ENCODE peak calls at places on chromosomes 4 and X, in nine cellular contexts. One of them, this sample, is unnamed.

GRCh38 chr4:127782275-127783025 is at the start of gene HSPA4L:
- DNase-seq in cardiac muscle cell: peak
- DNase-seq in brain microvascular endothelial cell: peak
- DNase-seq in substantia nigra: peak
- DNase-seq in adrenal gland: peak
- DNase-seq in A549: peak
- DNase-seq in mesenchymal stem cell: peak
- DNase-seq in lower lobe of right lung: peak
- DNase-seq in PC-9: peak
- DNase-seq in this sample: peak

GRCh38 chr4:111988514-111988913 is 156.7 kb upstream of the FAM241A start:
- DNase-seq in cardiac muscle cell: no peak
- DNase-seq in brain microvascular endothelial cell: no peak
- DNase-seq in substantia nigra: no peak
- DNase-seq in adrenal gland: no peak
- DNase-seq in A549: no peak
- DNase-seq in mesenchymal stem cell: no peak
- DNase-seq in lower lobe of right lung: no peak
- DNase-seq in PC-9: no peak
- DNase-seq in this sample: no peak

GRCh38 chr4:20251796-20252655 is at the start of gene SLIT2:
- DNase-seq in cardiac muscle cell: peak
- DNase-seq in brain microvascular endothelial cell: peak
- DNase-seq in substantia nigra: peak
- DNase-seq in adrenal gland: peak
- DNase-seq in A549: peak
- DNase-seq in mesenchymal stem cell: peak
- DNase-seq in lower lobe of right lung: peak
- DNase-seq in PC-9: no peak
- DNase-seq in this sample: peak

GRCh38 chrX:53435997-53436396 is 1.8 kb upstream of the HSD17B10 start:
- DNase-seq in cardiac muscle cell: peak
- DNase-seq in brain microvascular endothelial cell: peak
- DNase-seq in substantia nigra: no peak
- DNase-seq in adrenal gland: peak
- DNase-seq in A549: peak
- DNase-seq in mesenchymal stem cell: peak
- DNase-seq in lower lobe of right lung: peak
- DNase-seq in PC-9: peak
- DNase-seq in this sample: peak

GRCh38 chrX:17535229-17535628 is 160.2 kb downstream of the NHS start:
- DNase-seq in cardiac muscle cell: peak
- DNase-seq in brain microvascular endothelial cell: no peak
- DNase-seq in substantia nigra: no peak
- DNase-seq in adrenal gland: peak
- DNase-seq in A549: no peak
- DNase-seq in mesenchymal stem cell: no peak
- DNase-seq in lower lobe of right lung: no peak
- DNase-seq in PC-9: no peak
- DNase-seq in this sample: peak

GRCh38 chr4:38009949-38010348 is 49.8 kb downstream of the PTTG2 start:
- DNase-seq in cardiac muscle cell: no peak
- DNase-seq in brain microvascular endothelial cell: no peak
- DNase-seq in substantia nigra: no peak
- DNase-seq in adrenal gland: no peak
- DNase-seq in A549: no peak
- DNase-seq in mesenchymal stem cell: no peak
- DNase-seq in lower lobe of right lung: no peak
- DNase-seq in PC-9: no peak
- DNase-seq in this sample: no peak

GRCh38 chr4:22417408-22417807 is 98.5 kb downstream of the ADGRA3 start:
- DNase-seq in cardiac muscle cell: no peak
- DNase-seq in brain microvascular endothelial cell: peak
- DNase-seq in substantia nigra: no peak
- DNase-seq in adrenal gland: no peak
- DNase-seq in A549: no peak
- DNase-seq in mesenchymal stem cell: no peak
- DNase-seq in lower lobe of right lung: no peak
- DNase-seq in PC-9: no peak
- DNase-seq in this sample: no peak

GRCh38 chr4:84238247-84239090 is 260.6 kb downstream of the NKX6-1 start:
- DNase-seq in cardiac muscle cell: no peak
- DNase-seq in brain microvascular endothelial cell: peak
- DNase-seq in substantia nigra: no peak
- DNase-seq in adrenal gland: no peak
- DNase-seq in A549: no peak
- DNase-seq in mesenchymal stem cell: no peak
- DNase-seq in lower lobe of right lung: no peak
- DNase-seq in PC-9: no peak
- DNase-seq in this sample: peak

GRCh38 chrX:65985922-65986588 is 53.8 kb downstream of the VSIG4 start:
- DNase-seq in cardiac muscle cell: peak
- DNase-seq in brain microvascular endothelial cell: peak
- DNase-seq in substantia nigra: no peak
- DNase-seq in adrenal gland: peak
- DNase-seq in A549: peak
- DNase-seq in mesenchymal stem cell: peak
- DNase-seq in lower lobe of right lung: no peak
- DNase-seq in PC-9: peak
- DNase-seq in this sample: peak

GRCh38 chr4:70365479-70365878 is 4.9 kb downstream of the SMR3A start:
- DNase-seq in cardiac muscle cell: no peak
- DNase-seq in brain microvascular endothelial cell: no peak
- DNase-seq in substantia nigra: no peak
- DNase-seq in adrenal gland: no peak
- DNase-seq in A549: no peak
- DNase-seq in mesenchymal stem cell: no peak
- DNase-seq in lower lobe of right lung: no peak
- DNase-seq in PC-9: no peak
- DNase-seq in this sample: no peak

GRCh38 chr4:25050370-25051098 is 19.8 kb upstream of the LGI2 start:
- DNase-seq in cardiac muscle cell: no peak
- DNase-seq in brain microvascular endothelial cell: no peak
- DNase-seq in substantia nigra: no peak
- DNase-seq in adrenal gland: no peak
- DNase-seq in A549: no peak
- DNase-seq in mesenchymal stem cell: no peak
- DNase-seq in lower lobe of right lung: no peak
- DNase-seq in PC-9: no peak
- DNase-seq in this sample: no peak

GRCh38 chr4:39883645-39884044 is 94.1 kb downstream of the PDS5A start:
- DNase-seq in cardiac muscle cell: no peak
- DNase-seq in brain microvascular endothelial cell: peak
- DNase-seq in substantia nigra: no peak
- DNase-seq in adrenal gland: no peak
- DNase-seq in A549: no peak
- DNase-seq in mesenchymal stem cell: no peak
- DNase-seq in lower lobe of right lung: no peak
- DNase-seq in PC-9: no peak
- DNase-seq in this sample: no peak

GRCh38 chrX:55056820-55057690 is 17.8 kb upstream of the PAGE2B start:
- DNase-seq in cardiac muscle cell: no peak
- DNase-seq in brain microvascular endothelial cell: peak
- DNase-seq in substantia nigra: no peak
- DNase-seq in adrenal gland: no peak
- DNase-seq in A549: no peak
- DNase-seq in mesenchymal stem cell: peak
- DNase-seq in lower lobe of right lung: no peak
- DNase-seq in PC-9: no peak
- DNase-seq in this sample: no peak

GRCh38 chr4:173170210-173170778 is 1.7 kb downstream of the GALNT7 start:
- DNase-seq in cardiac muscle cell: no peak
- DNase-seq in brain microvascular endothelial cell: no peak
- DNase-seq in substantia nigra: no peak
- DNase-seq in adrenal gland: no peak
- DNase-seq in A549: no peak
- DNase-seq in mesenchymal stem cell: peak
- DNase-seq in lower lobe of right lung: no peak
- DNase-seq in PC-9: no peak
- DNase-seq in this sample: peak

GRCh38 chr4:158484173-158484885 is 37.4 kb upstream of the RXFP1 start:
- DNase-seq in cardiac muscle cell: no peak
- DNase-seq in brain microvascular endothelial cell: no peak
- DNase-seq in substantia nigra: no peak
- DNase-seq in adrenal gland: no peak
- DNase-seq in A549: no peak
- DNase-seq in mesenchymal stem cell: no peak
- DNase-seq in lower lobe of right lung: no peak
- DNase-seq in PC-9: no peak
- DNase-seq in this sample: no peak

GRCh38 chrX:136179133-136179532 is 31.8 kb downstream of the FHL1 start:
- DNase-seq in cardiac muscle cell: no peak
- DNase-seq in brain microvascular endothelial cell: no peak
- DNase-seq in substantia nigra: no peak
- DNase-seq in adrenal gland: no peak
- DNase-seq in A549: no peak
- DNase-seq in mesenchymal stem cell: no peak
- DNase-seq in lower lobe of right lung: no peak
- DNase-seq in PC-9: no peak
- DNase-seq in this sample: no peak

GRCh38 chr4:140427104-140427918 is at the start of gene CLGN:
- DNase-seq in cardiac muscle cell: peak
- DNase-seq in brain microvascular endothelial cell: peak
- DNase-seq in substantia nigra: no peak
- DNase-seq in adrenal gland: peak
- DNase-seq in A549: peak
- DNase-seq in mesenchymal stem cell: peak
- DNase-seq in lower lobe of right lung: peak
- DNase-seq in PC-9: no peak
- DNase-seq in this sample: peak

GRCh38 chr4:61541474-61541873 is 341.3 kb downstream of the ADGRL3 start:
- DNase-seq in cardiac muscle cell: peak
- DNase-seq in brain microvascular endothelial cell: no peak
- DNase-seq in substantia nigra: no peak
- DNase-seq in adrenal gland: no peak
- DNase-seq in A549: no peak
- DNase-seq in mesenchymal stem cell: no peak
- DNase-seq in lower lobe of right lung: no peak
- DNase-seq in PC-9: no peak
- DNase-seq in this sample: no peak

GRCh38 chr4:183936574-183937335 is 31.6 kb downstream of the STOX2 start:
- DNase-seq in cardiac muscle cell: no peak
- DNase-seq in brain microvascular endothelial cell: no peak
- DNase-seq in substantia nigra: no peak
- DNase-seq in adrenal gland: no peak
- DNase-seq in A549: no peak
- DNase-seq in mesenchymal stem cell: peak
- DNase-seq in lower lobe of right lung: no peak
- DNase-seq in PC-9: peak
- DNase-seq in this sample: no peak

DNA sequence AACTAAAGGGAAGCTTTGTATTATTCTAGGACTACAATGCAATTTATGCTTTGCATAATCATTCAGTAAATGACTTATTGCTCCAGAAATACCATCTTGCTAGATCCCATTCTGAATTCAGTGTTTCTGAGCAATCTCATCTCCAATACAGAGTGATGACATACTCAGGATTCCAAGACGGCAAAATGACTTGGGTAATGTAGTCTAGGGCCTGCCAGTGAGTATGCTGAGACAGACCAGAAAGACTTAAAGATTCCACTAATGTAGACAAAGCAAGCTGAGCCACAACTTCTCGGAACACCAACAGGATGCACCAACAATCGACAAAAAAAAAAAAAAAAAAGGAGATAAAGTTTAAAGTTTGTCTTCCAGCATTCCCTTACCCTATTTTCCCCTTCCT is 939 bp upstream of the SEC24B start:
- DNase-seq in cardiac muscle cell: no peak
- DNase-seq in brain microvascular endothelial cell: peak
- DNase-seq in substantia nigra: no peak
- DNase-seq in adrenal gland: no peak
- DNase-seq in A549: no peak
- DNase-seq in mesenchymal stem cell: peak
- DNase-seq in lower lobe of right lung: no peak
- DNase-seq in PC-9: peak
- DNase-seq in this sample: peak
- H3K27ac ChIP-seq in cardiac muscle cell: peak
- H3K27ac ChIP-seq in brain microvascular endothelial cell: peak
- H3K27ac ChIP-seq in substantia nigra: no peak
- H3K27ac ChIP-seq in adrenal gland: peak
- H3K27ac ChIP-seq in A549: peak
- H3K27ac ChIP-seq in mesenchymal stem cell: peak
- H3K27ac ChIP-seq in lower lobe of right lung: peak
- H3K27ac ChIP-seq in PC-9: peak
- H3K27ac ChIP-seq in this sample: peak

DNA sequence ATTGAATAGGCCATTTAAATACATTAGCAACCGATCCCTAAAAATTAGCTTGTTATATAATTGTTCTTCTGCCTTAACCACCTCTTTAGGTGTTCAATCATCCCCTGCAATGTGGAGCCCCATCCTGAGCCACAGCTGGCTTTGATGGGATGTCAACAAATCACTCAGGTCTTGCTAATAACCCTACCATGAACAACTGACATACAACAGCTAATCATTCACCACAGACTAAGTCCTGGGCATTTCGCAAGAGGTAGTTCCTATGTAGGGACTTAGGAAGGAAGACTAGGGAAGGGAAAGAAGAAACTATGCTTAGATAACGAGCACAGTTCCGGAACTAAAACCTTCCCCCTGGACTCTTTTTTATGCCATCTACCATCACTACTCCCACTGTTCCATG is 63.6 kb upstream of the PTCHD1 start:
- DNase-seq in cardiac muscle cell: no peak
- DNase-seq in brain microvascular endothelial cell: no peak
- DNase-seq in substantia nigra: no peak
- DNase-seq in adrenal gland: no peak
- DNase-seq in A549: no peak
- DNase-seq in mesenchymal stem cell: no peak
- DNase-seq in lower lobe of right lung: no peak
- DNase-seq in PC-9: no peak
- DNase-seq in this sample: no peak
- H3K27ac ChIP-seq in cardiac muscle cell: no peak
- H3K27ac ChIP-seq in brain microvascular endothelial cell: no peak
- H3K27ac ChIP-seq in substantia nigra: no peak
- H3K27ac ChIP-seq in adrenal gland: no peak
- H3K27ac ChIP-seq in A549: no peak
- H3K27ac ChIP-seq in mesenchymal stem cell: no peak
- H3K27ac ChIP-seq in lower lobe of right lung: no peak
- H3K27ac ChIP-seq in PC-9: no peak
- H3K27ac ChIP-seq in this sample: no peak

DNA sequence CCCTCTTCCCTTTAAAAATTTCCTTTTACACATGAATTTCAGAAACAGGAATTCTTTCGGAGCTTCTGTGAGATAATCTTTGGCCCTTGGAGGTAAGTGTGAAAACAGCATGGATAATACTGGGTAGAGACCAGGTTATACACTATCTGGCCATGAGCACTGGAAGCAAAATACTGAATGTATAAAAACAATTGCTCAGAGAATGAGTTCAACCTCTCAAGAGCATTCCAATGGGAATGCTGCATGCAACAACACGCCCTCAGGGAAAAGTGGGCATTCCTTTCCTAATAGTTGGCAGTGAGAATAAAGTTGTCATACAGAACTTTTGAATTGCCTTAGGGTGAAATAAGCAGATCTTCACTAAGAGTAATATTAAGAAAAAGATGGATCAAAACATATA is 574.8 kb upstream of the DIPK2B start:
- DNase-seq in cardiac muscle cell: no peak
- DNase-seq in brain microvascular endothelial cell: no peak
- DNase-seq in substantia nigra: no peak
- DNase-seq in adrenal gland: no peak
- DNase-seq in A549: no peak
- DNase-seq in mesenchymal stem cell: peak
- DNase-seq in lower lobe of right lung: no peak
- DNase-seq in PC-9: peak
- DNase-seq in this sample: no peak
- H3K27ac ChIP-seq in cardiac muscle cell: no peak
- H3K27ac ChIP-seq in brain microvascular endothelial cell: peak
- H3K27ac ChIP-seq in substantia nigra: no peak
- H3K27ac ChIP-seq in adrenal gland: no peak
- H3K27ac ChIP-seq in A549: peak
- H3K27ac ChIP-seq in mesenchymal stem cell: peak
- H3K27ac ChIP-seq in lower lobe of right lung: no peak
- H3K27ac ChIP-seq in PC-9: peak
- H3K27ac ChIP-seq in this sample: peak

GRCh38 chrX:9519546-9520210 is 54.8 kb downstream of the TBL1X start:
- DNase-seq in cardiac muscle cell: peak
- DNase-seq in brain microvascular endothelial cell: no peak
- DNase-seq in substantia nigra: no peak
- DNase-seq in adrenal gland: peak
- DNase-seq in A549: no peak
- DNase-seq in mesenchymal stem cell: no peak
- DNase-seq in lower lobe of right lung: no peak
- DNase-seq in PC-9: no peak
- DNase-seq in this sample: no peak
- H3K27ac ChIP-seq in cardiac muscle cell: peak
- H3K27ac ChIP-seq in brain microvascular endothelial cell: no peak
- H3K27ac ChIP-seq in substantia nigra: no peak
- H3K27ac ChIP-seq in adrenal gland: no peak
- H3K27ac ChIP-seq in A549: no peak
- H3K27ac ChIP-seq in mesenchymal stem cell: no peak
- H3K27ac ChIP-seq in lower lobe of right lung: no peak
- H3K27ac ChIP-seq in PC-9: no peak
- H3K27ac ChIP-seq in this sample: no peak